ENCODE peak calls at places on chromosomes 6 and 20, in ten cellular contexts. H is GM23338, M is suprapubic skin, Z is K562, Q is prostate gland, B is HCT116, O is SK-N-SH, R is esophagus muscularis mucosa, T is endothelial cell of umbilical vein, Y is GM12878. S is an unnamed sample. For H3K4me1, the result is how much of the 10 kb centered on the place peaks cover.

GRCh38 chr6:135505648-135506047 is 8.1 kb upstream of the AHI1 start:
- DNase-seq in H (peak), M (no peak), Z (no peak), Q (no peak), B (no peak), O (no peak), R (no peak), T (no peak), Y (no peak), S (no peak)

GRCh38 chr20:62907377-62908317 is 18.7 kb downstream of the DIDO1 start:
- DNase-seq in H (peak), M (no peak), Z (peak), Q (no peak), B (no peak), O (peak), R (no peak), T (no peak), Y (no peak), S (no peak)

GRCh38 chr6:111737065-111737521 is 131.4 kb upstream of the TRAF3IP2 start:
- DNase-seq in H (no peak), M (no peak), Z (no peak), Q (no peak), B (no peak), O (no peak), R (no peak), T (no peak), Y (no peak), S (no peak)

GRCh38 chr20:1434571-1435336 is 31.9 kb downstream of the NSFL1C start:
- DNase-seq in H (peak), M (no peak), Z (peak), Q (no peak), B (no peak), O (no peak), R (no peak), T (peak), Y (peak), S (no peak)

GRCh38 chr6:5698318-5698717 is 308.4 kb downstream of the NRN1 start:
- DNase-seq in H (no peak), M (no peak), Z (no peak), Q (no peak), B (no peak), O (no peak), R (peak), T (no peak), Y (no peak), S (no peak)

GRCh38 chr20:32681175-32682084 is 7.7 kb upstream of the C20orf203 start:
- DNase-seq in H (peak), M (no peak), Z (peak), Q (peak), B (no peak), O (peak), R (no peak), T (peak), Y (no peak), S (peak)

GRCh38 chr6:22436134-22436533 is 133.2 kb upstream of the HDGFL1 start:
- DNase-seq in H (no peak), M (no peak), Z (no peak), Q (no peak), B (no peak), O (no peak), R (no peak), T (no peak), Y (no peak), S (no peak)

GRCh38 chr6:155187096-155187495 is 76.7 kb upstream of the CLDN20 start:
- DNase-seq in H (no peak), M (no peak), Z (no peak), Q (no peak), B (no peak), O (no peak), R (no peak), T (peak), Y (no peak), S (no peak)

GRCh38 chr6:98847392-98847766 is 13.0 kb downstream of the POU3F2 start:
- DNase-seq in H (peak), M (no peak), Z (no peak), Q (no peak), B (no peak), O (no peak), R (no peak), T (no peak), Y (no peak), S (no peak)

GRCh38 chr6:98686008-98686601 is 148.3 kb upstream of the POU3F2 start:
- DNase-seq in H (no peak), M (no peak), Z (no peak), Q (no peak), B (no peak), O (no peak), R (no peak), T (no peak), Y (no peak), S (no peak)

GRCh38 chr6:84728602-84729001 is 35.8 kb downstream of the TBX18 start:
- DNase-seq in H (peak), M (no peak), Z (peak), Q (no peak), B (peak), O (peak), R (no peak), T (peak), Y (no peak), S (no peak)

GRCh38 chr20:60361761-60362410 is 403.7 kb downstream of the CDH26 start:
- DNase-seq in H (no peak), M (no peak), Z (no peak), Q (no peak), B (no peak), O (no peak), R (peak), T (no peak), Y (no peak), S (no peak)

GRCh38 chr6:163943647-163944395 is 529.3 kb downstream of the QKI start:
- DNase-seq in H (peak), M (no peak), Z (no peak), Q (peak), B (no peak), O (no peak), R (no peak), T (no peak), Y (no peak), S (no peak)

GRCh38 chr20:62618622-62619529 is 23.4 kb upstream of the SLCO4A1 start:
- DNase-seq in H (peak), M (no peak), Z (no peak), Q (no peak), B (no peak), O (no peak), R (no peak), T (no peak), Y (no peak), S (no peak)

GRCh38 chr20:55678970-55679667 is 326.2 kb downstream of the CBLN4 start:
- DNase-seq in H (no peak), M (no peak), Z (no peak), Q (no peak), B (no peak), O (no peak), R (no peak), T (no peak), Y (no peak), S (no peak)

GRCh38 chr20:45959126-45959525 is 12.9 kb downstream of the ZNF335 start:
- DNase-seq in H (no peak), M (peak), Z (no peak), Q (no peak), B (no peak), O (no peak), R (no peak), T (no peak), Y (no peak), S (no peak)

GRCh38 chr6:12258191-12258590 is 32.0 kb upstream of the EDN1 start:
- DNase-seq in H (no peak), M (no peak), Z (no peak), Q (no peak), B (no peak), O (no peak), R (no peak), T (no peak), Y (no peak), S (no peak)

GRCh38 chr6:155778336-155778735 is 322.7 kb upstream of the NOX3 start:
- DNase-seq in H (no peak), M (no peak), Z (no peak), Q (no peak), B (no peak), O (no peak), R (no peak), T (no peak), Y (no peak), S (no peak)

GRCh38 chr6:146433881-146434741 is 109.5 kb upstream of the RAB32 start:
- DNase-seq in H (peak), M (no peak), Z (no peak), Q (no peak), B (no peak), O (peak), R (no peak), T (no peak), Y (no peak), S (no peak)

GRCh38 chr20:49668181-49668877 is 45.3 kb downstream of the B4GALT5 start:
- DNase-seq in H (no peak), M (no peak), Z (peak), Q (no peak), B (no peak), O (no peak), R (no peak), T (no peak), Y (peak), S (no peak)

GRCh38 chr6:99148761-99149160 is 200.7 kb downstream of the FAXC start:
- DNase-seq in H (no peak), M (no peak), Z (no peak), Q (no peak), B (no peak), O (no peak), R (no peak), T (no peak), Y (no peak), S (no peak)

GRCh38 chr6:101722991-101723579 is 329.6 kb downstream of the GRIK2 start:
- DNase-seq in H (no peak), M (no peak), Z (no peak), Q (no peak), B (no peak), O (no peak), R (no peak), T (peak), Y (no peak), S (no peak)

GRCh38 chr20:32999603-33000250 is 4.5 kb downstream of the SUN5 start:
- DNase-seq in H (no peak), M (no peak), Z (no peak), Q (no peak), B (no peak), O (no peak), R (no peak), T (no peak), Y (no peak), S (no peak)

GRCh38 chr6:551829-552350 is 105.0 kb downstream of the HUS1B start:
- DNase-seq in H (peak), M (no peak), Z (no peak), Q (no peak), B (no peak), O (no peak), R (no peak), T (no peak), Y (no peak), S (no peak)

GRCh38 chr6:27592107-27592480 is 119.2 kb upstream of the ZNF184 start:
- DNase-seq in H (peak), M (no peak), Z (peak), Q (no peak), B (no peak), O (no peak), R (no peak), T (peak), Y (no peak), S (no peak)

GRCh38 chr6:76221525-76221924 is 149.1 kb upstream of the IMPG1 start:
- DNase-seq in H (no peak), M (no peak), Z (no peak), Q (no peak), B (no peak), O (no peak), R (no peak), T (no peak), Y (no peak), S (no peak)

GRCh38 chr6:38045701-38046305 is 226.3 kb downstream of the ZFAND3 start:
- DNase-seq in H (no peak), M (no peak), Z (no peak), Q (no peak), B (no peak), O (no peak), R (no peak), T (no peak), Y (no peak), S (no peak)

GRCh38 chr20:36183155-36183944 is 28.8 kb downstream of the EPB41L1 start:
- DNase-seq in H (no peak), M (no peak), Z (peak), Q (no peak), B (no peak), O (no peak), R (no peak), T (no peak), Y (no peak), S (no peak)

GRCh38 chr6:109164331-109164730 is 69.0 kb downstream of the CEP57L1 start:
- DNase-seq in H (no peak), M (no peak), Z (no peak), Q (no peak), B (no peak), O (no peak), R (no peak), T (no peak), Y (no peak), S (no peak)

GRCh38 chr6:35148167-35148741 is 7.1 kb upstream of the TCP11 start:
- DNase-seq in H (peak), M (no peak), Z (peak), Q (no peak), B (no peak), O (no peak), R (no peak), T (peak), Y (peak), S (no peak)

GRCh38 chr6:69026243-69026642 is 391.2 kb downstream of the ADGRB3 start:
- DNase-seq in H (no peak), M (no peak), Z (no peak), Q (no peak), B (no peak), O (no peak), R (no peak), T (no peak), Y (no peak), S (no peak)

GRCh38 chr6:34201455-34202098 is 35.1 kb upstream of the HMGA1 start:
- DNase-seq in H (no peak), M (no peak), Z (no peak), Q (no peak), B (no peak), O (no peak), R (no peak), T (no peak), Y (no peak), S (no peak)

GRCh38 chr6:125753218-125753936 is 3.9 kb downstream of the HEY2 start:
- DNase-seq in H (peak), M (no peak), Z (peak), Q (no peak), B (peak), O (no peak), R (no peak), T (peak), Y (no peak), S (no peak)

GRCh38 chr6:155091756-155092155 is 96.6 kb downstream of the TIAM2 start:
- DNase-seq in H (no peak), M (no peak), Z (no peak), Q (no peak), B (no peak), O (no peak), R (no peak), T (no peak), Y (no peak), S (no peak)

GRCh38 chr20:46354920-46355654 is 46.8 kb upstream of the CDH22 start:
- DNase-seq in H (no peak), M (no peak), Z (no peak), Q (no peak), B (no peak), O (no peak), R (no peak), T (no peak), Y (no peak), S (no peak)

GRCh38 chr6:43807228-43808061 is 37.4 kb downstream of the VEGFA start:
- DNase-seq in H (no peak), M (no peak), Z (peak), Q (no peak), B (no peak), O (peak), R (no peak), T (no peak), Y (no peak), S (no peak)
- TF ChIP-seq POLR2AphosphoS5 in H (no peak), M (no peak), Z (peak), Q (no peak), B (no peak), O (no peak), R (no peak), T (no peak), Y (no peak), S (no peak)

DNA sequence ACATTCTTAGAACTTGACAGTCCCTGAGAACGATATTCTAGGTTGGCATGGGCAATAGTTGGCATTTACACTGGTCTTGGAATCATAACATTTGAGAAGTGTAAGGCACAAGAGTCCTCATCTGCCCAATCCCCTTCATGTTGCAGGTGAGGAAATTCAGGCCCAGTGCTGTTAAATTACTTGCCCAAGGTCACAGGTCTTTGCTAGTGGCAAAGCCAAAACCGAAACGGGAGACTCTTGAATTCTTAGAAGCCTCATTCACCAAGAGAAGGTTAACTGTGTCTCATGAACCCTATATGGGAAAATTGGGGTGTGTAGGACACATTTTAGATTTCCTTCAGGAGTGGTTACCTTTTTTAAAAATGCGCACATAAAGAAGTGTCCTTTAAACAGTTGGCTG is 7.2 kb downstream of the E2F3 start:
- DNase-seq in H (no peak), M (no peak), Z (peak), Q (no peak), B (no peak), O (no peak), R (no peak), T (no peak), Y (no peak), S (no peak)
- H3K4me1 ChIP-seq in H (under half), M (under half), Z (half or more), Q (under half), B (under half), O (under half), R (under half), T (under half), Y (under half), S (under half)

GRCh38 chr20:53608071-53608455 is 14.4 kb upstream of the ZNF217 start:
- DNase-seq in H (no peak), M (peak), Z (no peak), Q (no peak), B (no peak), O (no peak), R (no peak), T (no peak), Y (no peak), S (no peak)

GRCh38 chr20:53606364-53606985 is 12.8 kb upstream of the ZNF217 start:
- DNase-seq in H (no peak), M (peak), Z (no peak), Q (no peak), B (no peak), O (no peak), R (no peak), T (peak), Y (no peak), S (peak)

GRCh38 chr20:53608456-53609413 is 15.1 kb upstream of the ZNF217 start:
- DNase-seq in H (peak), M (peak), Z (peak), Q (peak), B (no peak), O (no peak), R (no peak), T (no peak), Y (no peak), S (no peak)

GRCh38 chr20:53611449-53611894 is 17.8 kb upstream of the ZNF217 start:
- DNase-seq in H (peak), M (peak), Z (peak), Q (no peak), B (peak), O (peak), R (no peak), T (peak), Y (peak), S (no peak)

GRCh38 chr20:53609501-53610445 is 16.1 kb upstream of the ZNF217 start:
- DNase-seq in H (peak), M (peak), Z (peak), Q (no peak), B (no peak), O (no peak), R (no peak), T (peak), Y (no peak), S (no peak)
- TF ChIP-seq POLR2AphosphoS5 in H (no peak), M (no peak), Z (no peak), Q (no peak), B (no peak), O (no peak), R (no peak), T (no peak), Y (no peak), S (no peak)

GRCh38 chr6:94049001-94049400 is 629.6 kb upstream of the EPHA7 start:
- DNase-seq in H (no peak), M (no peak), Z (no peak), Q (no peak), B (no peak), O (no peak), R (no peak), T (no peak), Y (no peak), S (no peak)
- H3K4me1 ChIP-seq in H (half or more), M (under half), Z (under half), Q (under half), B (under half), O (under half), R (under half), T (under half), Y (under half), S (under half)

GRCh38 chr20:9978395-9979004 is 56.3 kb upstream of the ANKEF1 start:
- DNase-seq in H (peak), M (no peak), Z (peak), Q (peak), B (peak), O (peak), R (no peak), T (peak), Y (peak), S (no peak)
- TF ChIP-seq POLR2AphosphoS5 in H (no peak), M (no peak), Z (no peak), Q (peak), B (no peak), O (no peak), R (no peak), T (no peak), Y (no peak), S (no peak)

S was measured in breast epithelium.